ENCODE peak calls at places on chromosome 19, in five cellular contexts. K is body of pancreas, T is uterus, B is PC-9, X is AG04450. Z is an unnamed sample.

GRCh38 chr19:47714339-47714738 is 1.1 kb downstream of the EHD2 start:
- DNase-seq in X (no peak), B (no peak), K (no peak), T (no peak), Z (no peak)

GRCh38 chr19:46698395-46699321 is 18.3 kb downstream of the PRKD2 start:
- DNase-seq in B (no peak), X (no peak), T (no peak), K (no peak), Z (no peak)

GRCh38 chr19:4337906-4338440 is 654 bp downstream of the STAP2 start:
- DNase-seq in K (no peak), B (no peak), X (no peak), T (no peak), Z (no peak)

GRCh38 chr19:35320285-35320706 is 8.7 kb upstream of the CD22 start:
- DNase-seq in K (no peak), T (no peak), X (no peak), B (no peak), Z (no peak)

GRCh38 chr19:18156841-18157464 is 4.0 kb downstream of the PIK3R2 start:
- DNase-seq in K (peak), B (peak), X (peak), T (peak), Z (peak)

GRCh38 chr19:16851031-16851712 is 22.0 kb downstream of the SIN3B start:
- DNase-seq in X (peak), B (no peak), T (no peak), K (no peak), Z (no peak)

GRCh38 chr19:51793994-51794393 is 963 bp upstream of the FPR3 start:
- DNase-seq in X (no peak), K (no peak), B (no peak), T (no peak), Z (no peak)

GRCh38 chr19:42270346-42271044 is 1.4 kb downstream of the CIC start:
- DNase-seq in K (peak), T (peak), X (no peak), B (peak), Z (peak)

GRCh38 chr19:3788991-3789778 is 3.0 kb upstream of the MATK start:
- DNase-seq in B (no peak), K (no peak), X (no peak), T (no peak), Z (no peak)

GRCh38 chr19:19606021-19606420 is 12.5 kb downstream of the PBX4 start:
- DNase-seq in T (no peak), B (peak), X (no peak), K (no peak), Z (no peak)

GRCh38 chr19:23402388-23402787 is 7.1 kb upstream of the ZNF91 start:
- DNase-seq in X (no peak), B (no peak), T (no peak), K (no peak), Z (no peak)

GRCh38 chr19:43673702-43674629 is 4.0 kb upstream of the PLAUR start:
- DNase-seq in K (no peak), X (no peak), B (no peak), T (no peak), Z (no peak)

GRCh38 chr19:43675906-43676305 is 5.9 kb upstream of the PLAUR start:
- DNase-seq in K (no peak), B (no peak), X (no peak), T (no peak), Z (no peak)

GRCh38 chr19:43678512-43678911 is 8.5 kb upstream of the PLAUR start:
- DNase-seq in K (no peak), X (no peak), B (no peak), T (no peak), Z (no peak)

GRCh38 chr19:43674630-43674982 is 4.6 kb upstream of the PLAUR start:
- DNase-seq in X (no peak), B (no peak), T (no peak), K (no peak), Z (no peak)

DNA sequence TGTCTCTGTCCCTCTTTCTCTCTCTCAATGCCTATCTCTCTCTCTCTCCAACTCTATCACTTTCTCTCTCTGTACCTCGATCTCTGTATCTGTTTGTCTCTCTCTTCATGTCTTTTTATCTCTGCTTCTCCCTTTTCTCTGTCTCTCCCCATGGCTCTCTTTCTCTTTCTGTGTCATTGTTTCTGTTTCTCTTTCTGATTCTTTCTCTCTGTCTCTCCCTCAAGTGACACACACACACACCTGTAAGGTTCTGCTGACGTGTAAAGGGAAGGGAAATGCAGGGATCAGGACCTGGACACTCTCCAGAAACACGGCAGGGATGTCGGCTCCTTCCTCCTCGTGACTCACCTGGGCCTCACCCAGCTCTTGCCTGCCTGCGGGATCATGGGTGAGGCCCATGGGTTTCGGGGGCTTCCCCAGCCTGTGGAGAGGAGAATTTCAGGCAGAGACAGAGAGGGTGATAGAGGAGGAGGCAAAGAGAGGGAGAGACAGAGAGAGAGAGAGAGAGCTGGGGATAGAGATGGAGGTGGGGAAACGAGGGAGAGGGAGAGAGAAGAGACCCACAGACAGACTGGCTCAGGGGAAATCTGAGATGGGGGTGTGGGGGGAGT is 5.4 kb upstream of the PLAUR start:
- DNase-seq in B (peak), T (no peak), X (no peak), K (peak), Z (no peak)
- H3K27ac ChIP-seq in B (peak), T (no peak), X (no peak), K (no peak), Z (no peak)

DNA sequence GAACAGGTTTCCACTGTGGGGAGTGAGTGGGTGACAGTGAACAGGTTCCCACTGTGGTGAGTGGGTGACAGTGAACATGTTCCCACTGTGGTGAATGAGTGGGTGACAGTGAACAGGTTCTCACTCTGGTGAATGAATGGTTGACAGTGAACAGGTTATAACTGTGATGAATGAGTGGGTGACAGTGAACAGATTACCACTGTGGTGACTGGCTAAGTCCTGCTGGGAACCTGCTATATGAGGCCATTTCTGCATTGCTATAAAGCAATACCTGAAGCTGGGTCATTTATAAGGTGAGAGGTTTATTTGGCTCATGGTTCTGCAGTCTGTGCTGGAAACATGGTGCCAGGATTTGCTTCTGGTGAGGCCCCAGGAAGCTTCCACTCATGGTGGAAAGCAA is 637.1 kb downstream of the UQCRFS1 start:
- DNase-seq in T (no peak), K (no peak), B (no peak), X (no peak), Z (no peak)
- H3K27ac ChIP-seq in T (no peak), K (no peak), B (no peak), X (no peak), Z (no peak)

DNA sequence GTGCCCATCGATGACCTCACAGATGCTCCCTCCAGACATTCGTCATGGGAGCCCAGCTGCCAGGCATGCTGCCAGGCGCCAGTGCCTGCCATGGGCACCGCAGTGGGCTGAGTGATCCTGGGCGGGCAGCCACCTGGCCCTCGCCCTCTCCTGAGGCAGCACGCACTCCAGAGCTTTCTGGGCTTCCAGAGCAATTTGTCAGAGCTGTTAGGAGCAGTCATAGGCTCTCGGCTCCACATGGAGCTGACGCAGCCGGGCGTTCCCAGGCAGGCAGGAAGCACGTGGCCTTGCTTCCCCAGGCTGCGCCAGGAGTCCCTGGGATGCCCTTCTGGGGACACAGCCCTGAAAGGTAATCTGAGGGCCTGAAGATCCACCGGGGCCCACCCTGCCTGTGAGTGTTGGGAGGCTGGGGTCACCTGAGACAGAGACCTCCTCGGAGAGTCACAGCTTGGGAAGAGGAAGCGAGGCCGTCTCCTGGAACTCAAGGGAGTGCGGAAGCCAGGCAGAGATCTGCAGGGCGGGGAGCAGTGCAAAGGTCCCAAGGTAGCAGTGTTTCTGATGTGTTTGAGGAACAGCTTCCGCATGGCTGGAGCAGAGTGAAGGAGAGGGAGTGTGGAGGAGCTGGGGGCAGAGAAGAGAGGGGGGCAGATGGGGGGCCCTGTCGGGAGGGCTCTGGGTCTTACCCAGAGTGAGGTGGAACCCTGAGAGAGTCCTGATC is 50.5 kb downstream of the DPF1 start:
- DNase-seq in X (no peak), B (no peak), K (peak), T (no peak), Z (peak)
- H3K27ac ChIP-seq in X (no peak), B (no peak), K (peak), T (no peak), Z (peak)

GRCh38 chr19:40367577-40368434 is 19.3 kb downstream of the PLD3 start:
- DNase-seq in K (no peak), T (no peak), B (no peak), X (no peak), Z (no peak)

GRCh38 chr19:40369797-40370196 is 20.2 kb downstream of the HIPK4 start:
- DNase-seq in K (no peak), B (no peak), T (no peak), X (no peak), Z (no peak)

GRCh38 chr19:40365613-40366401 is 17.3 kb downstream of the PLD3 start:
- DNase-seq in T (peak), X (peak), B (peak), K (peak), Z (peak)

GRCh38 chr19:40365010-40365409 is 16.5 kb downstream of the PLD3 start:
- DNase-seq in B (no peak), K (no peak), X (no peak), T (no peak), Z (no peak)

GRCh38 chr19:40366697-40367561 is 18.4 kb downstream of the PLD3 start:
- DNase-seq in K (no peak), T (no peak), X (no peak), B (no peak), Z (peak)
- H3K27ac ChIP-seq in K (no peak), T (no peak), X (no peak), B (no peak), Z (no peak)

DNA sequence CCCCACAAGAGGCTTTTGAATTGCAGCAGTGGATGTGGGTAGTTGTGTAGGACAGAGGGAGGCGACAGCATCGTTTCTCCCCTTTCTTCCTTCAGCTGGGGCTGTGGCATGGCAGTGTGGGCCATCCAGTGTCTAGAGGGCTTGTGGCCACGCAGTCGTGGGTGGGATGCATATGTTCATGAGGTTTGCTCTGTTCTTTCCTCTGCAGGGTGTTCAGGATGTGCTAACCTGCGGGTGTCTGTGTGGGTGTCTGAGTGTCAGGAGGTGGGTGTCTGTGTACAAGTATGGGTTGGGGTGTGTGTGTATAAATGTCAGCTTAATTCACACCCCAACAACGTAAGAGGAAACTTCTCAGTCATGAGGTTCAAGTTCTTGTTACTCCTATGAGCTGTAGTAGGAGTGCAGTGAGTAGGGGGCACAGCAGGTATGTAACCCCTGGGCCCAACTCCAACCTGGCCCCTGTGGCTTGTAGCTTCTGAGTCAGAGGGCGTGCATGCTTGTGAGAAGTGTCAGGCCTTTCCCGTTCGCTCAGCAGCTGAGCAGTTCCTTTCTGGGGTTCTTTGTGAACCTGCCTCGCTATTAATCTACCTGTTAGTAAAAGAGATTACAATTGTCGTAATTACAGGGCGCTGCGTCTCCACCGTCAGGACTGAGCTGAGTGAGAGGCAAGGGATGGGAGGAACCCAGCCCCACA is 49.0 kb downstream of the NFIX start:
- DNase-seq in X (no peak), K (no peak), T (no peak), B (peak), Z (no peak)
- H3K27ac ChIP-seq in X (peak), K (peak), T (peak), B (no peak), Z (peak)

DNA sequence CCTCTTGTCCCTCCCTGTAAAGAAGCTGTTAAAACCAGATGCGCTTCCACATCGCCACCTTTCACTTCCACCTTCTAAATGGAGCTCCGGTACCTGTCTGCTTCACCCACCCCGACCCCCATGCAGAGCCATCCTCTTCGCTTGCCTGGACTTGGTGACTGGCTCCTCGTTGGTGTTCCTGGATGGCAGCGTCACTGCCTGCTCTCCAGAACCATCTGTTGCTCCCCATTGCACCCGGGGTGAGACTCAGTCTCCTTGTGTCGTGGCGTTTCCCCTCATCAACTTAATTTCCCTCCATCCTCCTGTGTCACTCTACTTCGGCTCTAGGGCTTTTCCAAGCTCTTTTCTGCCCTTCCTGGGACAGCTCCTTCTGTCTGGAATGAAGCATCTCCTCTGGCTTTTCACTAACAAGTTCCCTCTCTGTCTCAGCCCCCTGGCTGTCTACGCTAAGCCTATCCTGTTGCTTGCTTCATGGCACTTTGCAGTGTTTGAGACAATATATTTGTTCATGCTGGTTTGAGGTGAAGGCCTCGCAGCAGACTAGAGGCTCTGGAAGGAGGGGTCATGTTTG is 10.3 kb downstream of the CEBPG start:
- DNase-seq in X (no peak), K (no peak), B (no peak), T (no peak), Z (no peak)
- H3K27ac ChIP-seq in X (no peak), K (no peak), B (no peak), T (no peak), Z (no peak)

GRCh38 chr19:13001166-13001501 is 5.9 kb downstream of the NFIX start:
- DNase-seq in K (no peak), X (no peak), T (no peak), B (no peak), Z (no peak)

GRCh38 chr19:13004273-13004672 is 9.0 kb downstream of the NFIX start:
- DNase-seq in X (no peak), T (no peak), K (no peak), B (no peak), Z (no peak)

GRCh38 chr19:13002970-13003540 is 7.8 kb downstream of the NFIX start:
- DNase-seq in B (no peak), X (no peak), K (no peak), T (no peak), Z (no peak)

GRCh38 chr19:13001502-13002388 is 6.5 kb downstream of the NFIX start:
- DNase-seq in B (no peak), K (no peak), X (no peak), T (peak), Z (peak)

GRCh38 chr19:13002389-13002898 is 7.2 kb downstream of the NFIX start:
- DNase-seq in T (no peak), K (no peak), X (no peak), B (no peak), Z (peak)
- H3K27ac ChIP-seq in T (peak), K (peak), X (peak), B (no peak), Z (peak)

GRCh38 chr19:15195987-15196682 is 4.7 kb downstream of the NOTCH3 start:
- DNase-seq in K (peak), T (no peak), X (no peak), B (peak), Z (no peak)
- H3K27ac ChIP-seq in K (peak), T (peak), X (no peak), B (peak), Z (no peak)

DNA sequence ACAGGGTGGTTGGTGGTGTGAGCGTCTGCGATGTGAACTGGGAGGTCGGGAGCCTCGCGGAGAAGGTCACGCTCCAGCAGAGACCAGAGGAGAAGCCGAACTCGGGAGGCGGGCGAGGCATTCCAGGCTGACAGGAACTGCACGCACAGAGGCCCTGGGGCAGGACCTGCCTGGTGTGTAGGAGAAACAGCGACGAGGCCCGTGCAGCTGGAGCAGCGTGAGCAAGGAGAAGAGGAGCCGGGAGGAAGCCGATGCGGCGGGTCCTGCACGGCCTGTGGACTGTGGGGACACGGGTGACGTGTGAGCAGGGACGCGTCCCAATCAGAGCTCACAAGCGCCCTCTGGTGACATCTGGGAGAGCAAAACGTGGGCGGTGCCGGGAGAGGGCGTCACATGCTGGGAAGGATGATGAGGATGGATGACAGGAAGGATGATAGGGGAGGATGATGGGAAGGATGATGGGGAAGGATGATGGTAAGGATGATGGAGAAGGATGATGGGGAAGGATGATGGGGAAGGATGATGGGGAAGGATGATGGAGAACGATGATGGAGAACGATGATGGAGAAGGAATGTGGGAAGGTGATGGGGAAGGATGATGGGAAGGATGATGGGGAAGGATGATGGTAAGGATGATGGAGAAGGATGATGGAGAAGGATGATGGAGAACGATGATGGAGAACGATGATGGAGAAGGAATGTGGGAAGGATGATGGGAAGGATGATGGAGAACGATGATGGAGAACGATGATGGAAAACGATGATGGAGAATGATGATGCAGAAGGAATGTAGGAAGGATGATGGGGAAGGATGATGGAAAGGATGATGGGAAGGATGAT is 16.1 kb upstream of the MADCAM1 start:
- DNase-seq in B (peak), K (peak), X (no peak), T (peak), Z (no peak)
- H3K27ac ChIP-seq in B (no peak), K (no peak), X (no peak), T (no peak), Z (peak)

DNA sequence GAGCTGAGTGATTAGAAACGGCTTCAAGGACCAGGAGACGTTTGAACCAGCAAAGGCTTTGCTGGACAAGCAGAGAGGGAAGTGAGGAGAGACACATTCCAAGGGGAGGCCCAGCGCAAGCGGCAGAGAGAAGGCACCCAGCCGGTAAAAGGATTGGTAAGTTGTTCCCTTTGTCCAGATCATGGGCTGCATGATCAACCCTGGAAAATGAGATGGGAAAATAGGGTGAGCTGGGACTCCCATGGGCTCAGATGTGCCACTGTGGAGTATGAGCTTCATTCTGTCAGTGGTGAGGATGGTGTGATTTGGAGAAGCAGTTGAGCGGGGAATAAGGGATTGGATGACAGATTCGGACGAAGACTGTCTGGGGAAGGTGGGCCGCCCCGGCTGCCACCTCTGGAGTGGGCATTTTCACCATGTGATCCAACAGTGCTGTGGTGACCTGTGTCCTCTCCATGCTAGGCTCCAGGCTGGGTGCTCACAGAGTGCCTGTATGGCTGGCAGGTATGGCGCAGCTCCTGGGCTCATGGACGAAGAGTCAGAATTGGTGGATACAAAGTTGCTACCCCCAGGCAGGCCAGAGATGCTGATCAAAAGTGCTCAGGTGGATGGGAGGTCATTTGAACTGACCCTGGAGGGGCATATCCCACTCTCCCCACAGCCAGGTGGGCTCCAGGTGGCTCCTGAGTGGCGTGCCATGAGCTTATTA is 111.2 kb upstream of the UQCRFS1 start:
- DNase-seq in X (no peak), K (no peak), T (no peak), B (no peak), Z (no peak)
- H3K27ac ChIP-seq in X (no peak), K (no peak), T (no peak), B (no peak), Z (no peak)